ENCODE peak calls at places on chromosome 18, in four cellular contexts. Q is HCT116, T is K562, I is SK-N-SH. A is an unnamed sample.

GRCh38 chr18:24112874-24113615 is 25.8 kb upstream of the CABYR start:
- DNase-seq in Q (peak), T (no peak), I (no peak), A (peak)

GRCh38 chr18:54125429-54125828 is 99.0 kb downstream of the MBD2 start:
- DNase-seq in Q (no peak), T (no peak), I (no peak), A (no peak)

GRCh38 chr18:48295586-48296311 is 113.4 kb downstream of the ZBTB7C start:
- DNase-seq in Q (no peak), T (no peak), I (peak), A (peak)

GRCh38 chr18:80161781-80162417 is 52.8 kb downstream of the ADNP2 start:
- DNase-seq in Q (no peak), T (no peak), I (no peak), A (no peak)

GRCh38 chr18:50742947-50743346 is 76.9 kb downstream of the MRO start:
- DNase-seq in Q (no peak), T (no peak), I (no peak), A (no peak)

GRCh38 chr18:49052891-49053644 is 102.3 kb upstream of the SMAD7 start:
- DNase-seq in Q (no peak), T (no peak), I (peak), A (no peak)

GRCh38 chr18:49591271-49591670 is 29.4 kb downstream of the LIPG start:
- DNase-seq in Q (no peak), T (no peak), I (no peak), A (no peak)

GRCh38 chr18:61400714-61401113 is 67.5 kb downstream of the CDH20 start:
- DNase-seq in Q (no peak), T (no peak), I (no peak), A (no peak)

GRCh38 chr18:43160509-43160908 is 45.0 kb upstream of the RIT2 start:
- DNase-seq in Q (no peak), T (no peak), I (no peak), A (no peak)

GRCh38 chr18:56267334-56267733 is 371.1 kb downstream of the TXNL1 start:
- DNase-seq in Q (no peak), T (no peak), I (no peak), A (no peak)

GRCh38 chr18:54387631-54388030 is 29.9 kb downstream of the C18orf54 start:
- DNase-seq in Q (no peak), T (no peak), I (no peak), A (no peak)

GRCh38 chr18:79329786-79330185 is 65.9 kb upstream of the NFATC1 start:
- DNase-seq in Q (no peak), T (no peak), I (no peak), A (no peak)

GRCh38 chr18:22912835-22913234 is 20.3 kb upstream of the RBBP8 start:
- DNase-seq in Q (no peak), T (no peak), I (no peak), A (no peak)

GRCh38 chr18:44742741-44743311 is 62.1 kb downstream of the SETBP1 start:
- DNase-seq in Q (no peak), T (no peak), I (peak), A (no peak)

GRCh38 chr18:11323359-11323819 is 174.0 kb upstream of the PIEZO2 start:
- DNase-seq in Q (no peak), T (no peak), I (no peak), A (peak)

GRCh38 chr18:13620206-13620672 is 106.1 kb downstream of the FAM210A start:
- DNase-seq in Q (no peak), T (no peak), I (no peak), A (no peak)

GRCh38 chr18:49178736-49179135 is 228.0 kb upstream of the SMAD7 start:
- DNase-seq in Q (peak), T (peak), I (peak), A (peak)

GRCh38 chr18:1104265-1104792 is 199.7 kb downstream of the ADCYAP1 start:
- DNase-seq in Q (no peak), T (no peak), I (no peak), A (no peak)

GRCh38 chr18:54151376-54151775 is 73.1 kb downstream of the MBD2 start:
- DNase-seq in Q (no peak), T (no peak), I (no peak), A (no peak)

GRCh38 chr18:12315911-12316310 is 7.9 kb downstream of the TUBB6 start:
- DNase-seq in Q (no peak), T (no peak), I (no peak), A (no peak)

GRCh38 chr18:63368611-63369010 is 1.6 kb upstream of the KDSR start:
- DNase-seq in Q (no peak), T (no peak), I (no peak), A (no peak)

GRCh38 chr18:966095-967036 is 61.7 kb downstream of the ADCYAP1 start:
- DNase-seq in Q (no peak), T (no peak), I (no peak), A (no peak)

GRCh38 chr18:52237551-52237950 is 102.4 kb upstream of the DCC start:
- DNase-seq in Q (no peak), T (no peak), I (no peak), A (no peak)

GRCh38 chr18:34322365-34323289 is 97.9 kb upstream of the NOL4 start:
- DNase-seq in Q (peak), T (no peak), I (peak), A (peak)

GRCh38 chr18:54762386-54762785 is 65.9 kb upstream of the RAB27B start:
- DNase-seq in Q (no peak), T (no peak), I (no peak), A (no peak)

GRCh38 chr18:67483237-67483636 is 33.3 kb downstream of the DSEL start:
- DNase-seq in Q (no peak), T (no peak), I (peak), A (no peak)

GRCh38 chr18:43486462-43486861 is 209.2 kb upstream of the SYT4 start:
- DNase-seq in Q (peak), T (no peak), I (no peak), A (no peak)

GRCh38 chr18:38362286-38362792 is 796.7 kb upstream of the CELF4 start:
- DNase-seq in Q (no peak), T (no peak), I (no peak), A (no peak)

GRCh38 chr18:79519751-79520472 is 124.2 kb downstream of the NFATC1 start:
- DNase-seq in Q (no peak), T (peak), I (no peak), A (no peak)

GRCh38 chr18:70387018-70387417 is 98.2 kb downstream of the SOCS6 start:
- DNase-seq in Q (no peak), T (no peak), I (no peak), A (no peak)
- TF ChIP-seq ELF1 in Q (no peak), T (no peak), I (no peak), A (no peak)

GRCh38 chr18:77207540-77207939 is 42.1 kb upstream of the GALR1 start:
- DNase-seq in Q (peak), T (no peak), I (peak), A (peak)
- TF ChIP-seq JUND in Q (no peak), T (no peak), I (no peak), A (no peak)

GRCh38 chr18:10322408-10322807 is 132.0 kb upstream of the APCDD1 start:
- DNase-seq in Q (no peak), T (no peak), I (no peak), A (no peak)
- TF ChIP-seq ELF1 in Q (no peak), T (no peak), I (no peak), A (no peak)

DNA sequence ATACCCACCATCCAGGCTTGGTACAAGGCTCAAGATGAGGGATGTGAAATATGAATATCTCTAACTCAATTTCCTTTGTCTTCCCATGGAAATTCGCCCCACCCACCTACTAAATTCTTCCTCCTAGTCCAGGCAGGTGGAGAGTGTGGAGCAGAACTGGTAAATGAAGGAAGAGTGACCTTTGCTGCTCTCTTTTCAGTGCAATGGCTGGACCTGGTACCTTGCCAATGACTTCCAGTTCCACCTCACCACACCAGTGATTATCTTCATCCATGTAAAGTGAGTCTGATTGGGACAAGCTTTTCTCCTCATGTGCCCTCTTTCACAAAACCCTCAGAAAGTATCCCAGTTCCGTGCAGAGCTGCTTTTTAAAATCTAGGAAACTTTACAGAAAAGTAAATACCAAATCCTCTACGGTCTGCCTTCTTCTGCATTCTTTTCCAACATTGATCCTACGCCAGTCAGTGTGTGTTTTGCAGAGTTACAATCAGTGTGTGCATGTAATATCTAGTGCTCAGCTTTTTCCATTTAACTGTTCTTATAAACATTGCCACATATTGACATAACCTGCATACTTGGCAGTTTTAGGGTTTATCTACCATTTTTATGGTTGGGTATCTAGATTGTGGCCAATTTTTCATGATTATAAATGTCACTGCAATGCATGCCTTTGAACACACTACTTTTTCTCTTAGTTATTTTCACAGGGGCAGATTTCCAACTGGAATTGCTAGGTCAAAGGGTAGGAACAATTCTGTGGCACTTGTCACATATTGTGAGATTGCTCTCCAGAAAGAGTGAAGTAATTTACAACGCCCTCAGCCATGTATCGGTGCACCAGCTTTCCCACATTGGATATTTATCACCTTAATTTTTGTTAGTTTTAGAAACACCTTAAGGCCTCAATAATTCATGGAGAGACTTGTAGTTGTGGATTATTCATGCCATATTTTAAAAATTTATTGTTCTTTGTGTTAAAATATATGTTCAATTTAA is 86.4 kb upstream of the SEC11C start:
- DNase-seq in Q (no peak), T (no peak), I (no peak), A (no peak)
- TF ChIP-seq JUND in Q (no peak), T (no peak), I (no peak), A (no peak)

GRCh38 chr18:47166235-47166634 is 9.9 kb downstream of the IER3IP1 start:
- DNase-seq in Q (no peak), T (no peak), I (no peak), A (no peak)
- TF ChIP-seq ELF1 in Q (no peak), T (no peak), I (no peak), A (no peak)

GRCh38 chr18:75341267-75341666 is 86.2 kb downstream of the SMIM21 start:
- DNase-seq in Q (no peak), T (no peak), I (no peak), A (no peak)
- TF ChIP-seq JUND in Q (no peak), T (no peak), I (no peak), A (no peak)

GRCh38 chr18:41121116-41121826 is 833.8 kb upstream of the PIK3C3 start:
- DNase-seq in Q (no peak), T (no peak), I (no peak), A (no peak)
- TF ChIP-seq ELF1 in Q (no peak), T (no peak), I (no peak), A (no peak)